ENCODE peak calls at places on chromosomes 13 and 19, in ten cellular contexts. One of them, this sample, is unnamed.

GRCh38 chr13:97367016-97367415 is 67.0 kb upstream of the RAP2A start:
- DNase-seq in GM04503: no peak
- DNase-seq in NCI-H510A: no peak
- DNase-seq in SK-MEL-5: peak; percentile 83
- DNase-seq in AG09319: peak; percentile 19
- DNase-seq in C1 segment of cervical spinal cord: no peak
- DNase-seq in LHCN-M2: peak; percentile 94
- DNase-seq in T-helper 9 cell: no peak
- DNase-seq in fibroblast of the conjunctiva: no peak
- DNase-seq in neuronal stem cell: peak; percentile 8
- DNase-seq in this sample: no peak

GRCh38 chr19:1082165-1082927 is 12.8 kb downstream of the POLR2E start:
- DNase-seq in GM04503: no peak
- DNase-seq in NCI-H510A: peak; percentile 75
- DNase-seq in SK-MEL-5: peak; percentile 22
- DNase-seq in AG09319: no peak
- DNase-seq in C1 segment of cervical spinal cord: no peak
- DNase-seq in LHCN-M2: no peak
- DNase-seq in T-helper 9 cell: peak; percentile 79
- DNase-seq in fibroblast of the conjunctiva: no peak
- DNase-seq in neuronal stem cell: peak; percentile 69
- DNase-seq in this sample: no peak

GRCh38 chr13:97434417-97435296 is 688 bp downstream of the RAP2A start:
- DNase-seq in GM04503: no peak
- DNase-seq in NCI-H510A: peak; percentile 26
- DNase-seq in SK-MEL-5: peak; percentile 21
- DNase-seq in AG09319: no peak
- DNase-seq in C1 segment of cervical spinal cord: no peak
- DNase-seq in LHCN-M2: peak; percentile 20
- DNase-seq in T-helper 9 cell: peak; percentile 37
- DNase-seq in fibroblast of the conjunctiva: no peak
- DNase-seq in neuronal stem cell: peak; percentile 24
- DNase-seq in this sample: no peak

GRCh38 chr13:98476538-98476966 is 100.4 kb downstream of the STK24 start:
- DNase-seq in GM04503: peak; percentile 81
- DNase-seq in NCI-H510A: no peak
- DNase-seq in SK-MEL-5: no peak
- DNase-seq in AG09319: no peak
- DNase-seq in C1 segment of cervical spinal cord: no peak
- DNase-seq in LHCN-M2: peak; percentile 84
- DNase-seq in T-helper 9 cell: peak; percentile 77
- DNase-seq in fibroblast of the conjunctiva: peak; percentile 20
- DNase-seq in neuronal stem cell: no peak
- DNase-seq in this sample: no peak

GRCh38 chr19:32464279-32464678 is 58.7 kb downstream of the DPY19L3 start:
- DNase-seq in GM04503: no peak
- DNase-seq in NCI-H510A: no peak
- DNase-seq in SK-MEL-5: peak; percentile 45
- DNase-seq in AG09319: no peak
- DNase-seq in C1 segment of cervical spinal cord: no peak
- DNase-seq in LHCN-M2: peak; percentile 35
- DNase-seq in T-helper 9 cell: no peak
- DNase-seq in fibroblast of the conjunctiva: peak; percentile 6
- DNase-seq in neuronal stem cell: no peak
- DNase-seq in this sample: no peak

GRCh38 chr13:49374585-49375290 is 69.1 kb downstream of the CAB39L start:
- DNase-seq in GM04503: no peak
- DNase-seq in NCI-H510A: no peak
- DNase-seq in SK-MEL-5: no peak
- DNase-seq in AG09319: peak; percentile 57
- DNase-seq in C1 segment of cervical spinal cord: no peak
- DNase-seq in LHCN-M2: peak; percentile 79
- DNase-seq in T-helper 9 cell: no peak
- DNase-seq in fibroblast of the conjunctiva: no peak
- DNase-seq in neuronal stem cell: no peak
- DNase-seq in this sample: no peak

GRCh38 chr13:39505151-39505550 is 97.8 kb downstream of the LHFPL6 start:
- DNase-seq in GM04503: no peak
- DNase-seq in NCI-H510A: no peak
- DNase-seq in SK-MEL-5: no peak
- DNase-seq in AG09319: no peak
- DNase-seq in C1 segment of cervical spinal cord: no peak
- DNase-seq in LHCN-M2: no peak
- DNase-seq in T-helper 9 cell: no peak
- DNase-seq in fibroblast of the conjunctiva: no peak
- DNase-seq in neuronal stem cell: no peak
- DNase-seq in this sample: no peak

GRCh38 chr19:54415208-54415900 is at the start of gene TTYH1:
- DNase-seq in GM04503: no peak
- DNase-seq in NCI-H510A: no peak
- DNase-seq in SK-MEL-5: no peak
- DNase-seq in AG09319: no peak
- DNase-seq in C1 segment of cervical spinal cord: peak; percentile 12
- DNase-seq in LHCN-M2: no peak
- DNase-seq in T-helper 9 cell: peak; percentile 32
- DNase-seq in fibroblast of the conjunctiva: no peak
- DNase-seq in neuronal stem cell: no peak
- DNase-seq in this sample: peak; percentile 63

GRCh38 chr13:46593403-46593802 is 40.4 kb downstream of the LRCH1 start:
- DNase-seq in GM04503: no peak
- DNase-seq in NCI-H510A: no peak
- DNase-seq in SK-MEL-5: no peak
- DNase-seq in AG09319: no peak
- DNase-seq in C1 segment of cervical spinal cord: no peak
- DNase-seq in LHCN-M2: no peak
- DNase-seq in T-helper 9 cell: peak; percentile 9
- DNase-seq in fibroblast of the conjunctiva: no peak
- DNase-seq in neuronal stem cell: no peak
- DNase-seq in this sample: no peak

GRCh38 chr19:16051254-16052025 is 24.9 kb upstream of the TPM4 start:
- DNase-seq in GM04503: no peak
- DNase-seq in NCI-H510A: no peak
- DNase-seq in SK-MEL-5: peak; percentile 62
- DNase-seq in AG09319: no peak
- DNase-seq in C1 segment of cervical spinal cord: no peak
- DNase-seq in LHCN-M2: peak; percentile 41
- DNase-seq in T-helper 9 cell: no peak
- DNase-seq in fibroblast of the conjunctiva: no peak
- DNase-seq in neuronal stem cell: no peak
- DNase-seq in this sample: no peak

GRCh38 chr19:19711934-19712828 is 20.7 kb downstream of the ZNF14 start:
- DNase-seq in GM04503: no peak
- DNase-seq in NCI-H510A: no peak
- DNase-seq in SK-MEL-5: no peak
- DNase-seq in AG09319: no peak
- DNase-seq in C1 segment of cervical spinal cord: no peak
- DNase-seq in LHCN-M2: no peak
- DNase-seq in T-helper 9 cell: no peak
- DNase-seq in fibroblast of the conjunctiva: no peak
- DNase-seq in neuronal stem cell: no peak
- DNase-seq in this sample: no peak

GRCh38 chr13:30711375-30711774 is 24.0 kb upstream of the ALOX5AP start:
- DNase-seq in GM04503: no peak
- DNase-seq in NCI-H510A: no peak
- DNase-seq in SK-MEL-5: no peak
- DNase-seq in AG09319: no peak
- DNase-seq in C1 segment of cervical spinal cord: no peak
- DNase-seq in LHCN-M2: peak; percentile 73
- DNase-seq in T-helper 9 cell: no peak
- DNase-seq in fibroblast of the conjunctiva: peak; percentile 16
- DNase-seq in neuronal stem cell: no peak
- DNase-seq in this sample: no peak

GRCh38 chr13:61685683-61686013 is 270.0 kb upstream of the PCDH20 start:
- DNase-seq in GM04503: no peak
- DNase-seq in NCI-H510A: no peak
- DNase-seq in SK-MEL-5: peak; percentile 71
- DNase-seq in AG09319: no peak
- DNase-seq in C1 segment of cervical spinal cord: no peak
- DNase-seq in LHCN-M2: no peak
- DNase-seq in T-helper 9 cell: no peak
- DNase-seq in fibroblast of the conjunctiva: no peak
- DNase-seq in neuronal stem cell: peak; percentile 20
- DNase-seq in this sample: no peak

GRCh38 chr13:112342841-112343361 is 33.3 kb upstream of the SPACA7 start:
- DNase-seq in GM04503: no peak
- DNase-seq in NCI-H510A: no peak
- DNase-seq in SK-MEL-5: no peak
- DNase-seq in AG09319: no peak
- DNase-seq in C1 segment of cervical spinal cord: no peak
- DNase-seq in LHCN-M2: no peak
- DNase-seq in T-helper 9 cell: no peak
- DNase-seq in fibroblast of the conjunctiva: no peak
- DNase-seq in neuronal stem cell: no peak
- DNase-seq in this sample: no peak

GRCh38 chr19:20318616-20319015 is 151.6 kb downstream of the ZNF486 start:
- DNase-seq in GM04503: no peak
- DNase-seq in NCI-H510A: no peak
- DNase-seq in SK-MEL-5: no peak
- DNase-seq in AG09319: no peak
- DNase-seq in C1 segment of cervical spinal cord: no peak
- DNase-seq in LHCN-M2: no peak
- DNase-seq in T-helper 9 cell: no peak
- DNase-seq in fibroblast of the conjunctiva: no peak
- DNase-seq in neuronal stem cell: no peak
- DNase-seq in this sample: no peak

GRCh38 chr19:9597027-9597426 is 12.7 kb upstream of the ZNF121 start:
- DNase-seq in GM04503: peak; percentile 67
- DNase-seq in NCI-H510A: no peak
- DNase-seq in SK-MEL-5: no peak
- DNase-seq in AG09319: peak; percentile 32
- DNase-seq in C1 segment of cervical spinal cord: no peak
- DNase-seq in LHCN-M2: peak; percentile 81
- DNase-seq in T-helper 9 cell: no peak
- DNase-seq in fibroblast of the conjunctiva: peak; percentile 29
- DNase-seq in neuronal stem cell: no peak
- DNase-seq in this sample: no peak

GRCh38 chr13:98504029-98504351 is 72.9 kb downstream of the STK24 start:
- DNase-seq in GM04503: no peak
- DNase-seq in NCI-H510A: no peak
- DNase-seq in SK-MEL-5: no peak
- DNase-seq in AG09319: no peak
- DNase-seq in C1 segment of cervical spinal cord: no peak
- DNase-seq in LHCN-M2: no peak
- DNase-seq in T-helper 9 cell: no peak
- DNase-seq in fibroblast of the conjunctiva: no peak
- DNase-seq in neuronal stem cell: no peak
- DNase-seq in this sample: no peak

GRCh38 chr13:113400621-113401451 is 36.9 kb upstream of the GRTP1 start:
- DNase-seq in GM04503: no peak
- DNase-seq in NCI-H510A: peak; percentile 31
- DNase-seq in SK-MEL-5: no peak
- DNase-seq in AG09319: no peak
- DNase-seq in C1 segment of cervical spinal cord: no peak
- DNase-seq in LHCN-M2: no peak
- DNase-seq in T-helper 9 cell: no peak
- DNase-seq in fibroblast of the conjunctiva: no peak
- DNase-seq in neuronal stem cell: no peak
- DNase-seq in this sample: no peak

This sample was measured in hypothalamus.